ENCODE peak calls at places on chromosomes 13 and 19, in six cellular contexts. One of them, this sample, is unnamed. For H3K4me1, the result is how much of the 10 kb centered on the place peaks cover.

GRCh38 chr19:22623841-22624221 is 10.3 kb upstream of the ZNF492 start:
- DNase-seq in pancreas: no peak
- DNase-seq in neural progenitor cell: no peak
- DNase-seq in BE2C: no peak
- DNase-seq in astrocyte: no peak
- DNase-seq in ovary: no peak
- DNase-seq in this sample: no peak

GRCh38 chr13:78256479-78256878 is 337.8 kb upstream of the EDNRB start:
- DNase-seq in pancreas: no peak
- DNase-seq in neural progenitor cell: no peak
- DNase-seq in BE2C: no peak
- DNase-seq in astrocyte: no peak
- DNase-seq in ovary: no peak
- DNase-seq in this sample: no peak

GRCh38 chr13:72983085-72983768 is 75.6 kb upstream of the KLF5 start:
- DNase-seq in pancreas: no peak
- DNase-seq in neural progenitor cell: no peak
- DNase-seq in BE2C: no peak
- DNase-seq in astrocyte: peak
- DNase-seq in ovary: peak
- DNase-seq in this sample: peak

GRCh38 chr19:13149628-13150186 is 468 bp downstream of the STX10 start:
- DNase-seq in pancreas: peak
- DNase-seq in neural progenitor cell: peak
- DNase-seq in BE2C: peak
- DNase-seq in astrocyte: peak
- DNase-seq in ovary: peak
- DNase-seq in this sample: peak

GRCh38 chr19:53659292-53659691 is 27.5 kb downstream of the DPRX start:
- DNase-seq in pancreas: peak
- DNase-seq in neural progenitor cell: peak
- DNase-seq in BE2C: no peak
- DNase-seq in astrocyte: no peak
- DNase-seq in ovary: no peak
- DNase-seq in this sample: no peak

GRCh38 chr13:33322474-33322827 is 36.9 kb upstream of the STARD13 start:
- DNase-seq in pancreas: no peak
- DNase-seq in neural progenitor cell: no peak
- DNase-seq in BE2C: no peak
- DNase-seq in astrocyte: no peak
- DNase-seq in ovary: peak
- DNase-seq in this sample: no peak

GRCh38 chr19:794989-795658 is 2.1 kb upstream of the PTBP1 start:
- DNase-seq in pancreas: peak
- DNase-seq in neural progenitor cell: no peak
- DNase-seq in BE2C: no peak
- DNase-seq in astrocyte: no peak
- DNase-seq in ovary: no peak
- DNase-seq in this sample: no peak

GRCh38 chr19:54554896-54555295 is 18.7 kb upstream of the LILRA2 start:
- DNase-seq in pancreas: no peak
- DNase-seq in neural progenitor cell: no peak
- DNase-seq in BE2C: no peak
- DNase-seq in astrocyte: no peak
- DNase-seq in ovary: no peak
- DNase-seq in this sample: no peak

GRCh38 chr13:30737511-30738342 is 2.4 kb downstream of the ALOX5AP start:
- DNase-seq in pancreas: no peak
- DNase-seq in neural progenitor cell: no peak
- DNase-seq in BE2C: no peak
- DNase-seq in astrocyte: no peak
- DNase-seq in ovary: no peak
- DNase-seq in this sample: no peak

GRCh38 chr13:100604909-100605308 is 16.3 kb upstream of the GGACT start:
- DNase-seq in pancreas: no peak
- DNase-seq in neural progenitor cell: no peak
- DNase-seq in BE2C: no peak
- DNase-seq in astrocyte: no peak
- DNase-seq in ovary: no peak
- DNase-seq in this sample: no peak

DNA sequence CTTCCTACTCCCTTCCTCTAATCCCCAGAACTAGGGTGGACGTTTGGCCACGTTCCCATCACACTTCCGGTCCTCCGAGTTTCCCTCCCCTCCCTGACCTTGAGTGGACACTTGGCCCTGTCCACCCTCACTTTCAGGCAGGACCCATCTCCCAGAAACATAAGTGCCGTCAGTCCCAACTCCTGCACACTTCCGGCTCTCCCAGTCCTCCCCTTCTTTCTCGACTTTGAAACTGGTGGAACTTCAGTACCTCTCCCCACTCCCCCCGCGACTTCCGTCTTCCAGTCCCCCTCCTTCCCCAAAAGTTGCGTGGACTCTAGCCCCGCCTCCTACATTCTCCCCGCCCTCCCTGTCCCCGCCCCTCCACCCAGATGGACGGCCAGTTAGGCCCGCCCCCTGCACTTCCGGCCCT is 278 bp upstream of the ZNF274 start:
- DNase-seq in pancreas: no peak
- DNase-seq in neural progenitor cell: no peak
- DNase-seq in BE2C: no peak
- DNase-seq in astrocyte: no peak
- DNase-seq in ovary: no peak
- DNase-seq in this sample: no peak
- H3K4me3 ChIP-seq in pancreas: no peak
- H3K4me3 ChIP-seq in neural progenitor cell: peak
- H3K4me3 ChIP-seq in BE2C: peak
- H3K4me3 ChIP-seq in astrocyte: peak
- H3K4me3 ChIP-seq in ovary: peak
- H3K4me3 ChIP-seq in this sample: peak

GRCh38 chr13:90447735-90448103 is 899.8 kb upstream of the MIR17HG start:
- DNase-seq in pancreas: no peak
- DNase-seq in neural progenitor cell: peak
- DNase-seq in BE2C: no peak
- DNase-seq in astrocyte: peak
- DNase-seq in ovary: no peak
- DNase-seq in this sample: no peak

GRCh38 chr13:90447034-90447734 is 900.3 kb upstream of the MIR17HG start:
- DNase-seq in pancreas: no peak
- DNase-seq in neural progenitor cell: no peak
- DNase-seq in BE2C: no peak
- DNase-seq in astrocyte: no peak
- DNase-seq in ovary: no peak
- DNase-seq in this sample: no peak

GRCh38 chr13:90445179-90445578 is 902.3 kb upstream of the MIR17HG start:
- DNase-seq in pancreas: no peak
- DNase-seq in neural progenitor cell: peak
- DNase-seq in BE2C: no peak
- DNase-seq in astrocyte: peak
- DNase-seq in ovary: no peak
- DNase-seq in this sample: no peak

GRCh38 chr13:90443268-90443667 is 904.2 kb upstream of the MIR17HG start:
- DNase-seq in pancreas: no peak
- DNase-seq in neural progenitor cell: no peak
- DNase-seq in BE2C: no peak
- DNase-seq in astrocyte: peak
- DNase-seq in ovary: no peak
- DNase-seq in this sample: no peak

DNA sequence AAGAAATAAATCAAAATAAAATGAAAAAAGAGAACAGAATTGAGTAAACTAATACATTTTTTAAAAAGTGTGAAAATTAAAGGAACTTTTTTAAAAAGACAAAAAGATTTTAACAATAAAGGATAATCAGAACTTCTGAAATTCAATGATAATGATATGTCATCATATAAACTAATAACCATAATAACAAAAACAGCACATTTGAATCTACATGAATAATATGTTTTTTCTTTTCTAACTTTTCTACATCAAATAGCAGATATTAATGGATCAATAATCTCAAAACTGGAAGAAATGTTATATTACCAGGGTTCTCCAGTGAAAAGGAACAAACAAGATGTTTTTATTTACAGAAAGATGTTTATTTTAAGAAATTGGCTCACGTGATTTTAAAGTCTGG is 903.3 kb upstream of the MIR17HG start:
- DNase-seq in pancreas: no peak
- DNase-seq in neural progenitor cell: no peak
- DNase-seq in BE2C: no peak
- DNase-seq in astrocyte: no peak
- DNase-seq in ovary: no peak
- DNase-seq in this sample: no peak
- H3K4me1 ChIP-seq in pancreas: under half
- H3K4me1 ChIP-seq in neural progenitor cell: under half
- H3K4me1 ChIP-seq in BE2C: under half
- H3K4me1 ChIP-seq in astrocyte: under half
- H3K4me1 ChIP-seq in ovary: under half
- H3K4me1 ChIP-seq in this sample: under half

GRCh38 chr13:51801631-51802099 is 2.3 kb downstream of the DHRS12 start:
- DNase-seq in pancreas: peak
- DNase-seq in neural progenitor cell: peak
- DNase-seq in BE2C: no peak
- DNase-seq in astrocyte: no peak
- DNase-seq in ovary: peak
- DNase-seq in this sample: peak
- TF ChIP-seq CTCF in pancreas: no peak
- TF ChIP-seq CTCF in neural progenitor cell: no peak
- TF ChIP-seq CTCF in BE2C: no peak
- TF ChIP-seq CTCF in astrocyte: no peak
- TF ChIP-seq CTCF in ovary: no peak
- TF ChIP-seq CTCF in this sample: no peak

DNA sequence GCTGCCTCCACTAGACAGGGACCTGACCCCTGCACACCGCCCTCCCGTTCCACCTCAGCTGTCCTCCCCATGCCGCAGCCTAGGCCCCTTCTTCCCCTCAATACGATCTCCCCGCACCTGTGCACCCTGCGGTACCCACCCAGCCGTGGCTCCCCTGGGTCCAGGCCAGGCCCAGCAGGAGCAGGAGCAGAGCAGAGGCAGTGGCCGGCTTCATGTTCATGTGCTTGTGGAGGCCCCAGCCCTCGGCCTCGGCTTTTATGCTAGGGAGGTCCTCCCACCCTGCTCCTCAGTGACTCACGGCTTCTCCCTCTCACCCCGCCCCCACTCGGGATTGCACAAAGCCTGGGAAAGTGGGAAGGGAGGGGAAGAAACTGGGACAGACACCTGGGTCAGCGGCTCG is 11.4 kb upstream of the KRTDAP start:
- DNase-seq in pancreas: no peak
- DNase-seq in neural progenitor cell: no peak
- DNase-seq in BE2C: no peak
- DNase-seq in astrocyte: no peak
- DNase-seq in ovary: peak
- DNase-seq in this sample: no peak
- H3K4me3 ChIP-seq in pancreas: no peak
- H3K4me3 ChIP-seq in neural progenitor cell: no peak
- H3K4me3 ChIP-seq in BE2C: no peak
- H3K4me3 ChIP-seq in astrocyte: no peak
- H3K4me3 ChIP-seq in ovary: no peak
- H3K4me3 ChIP-seq in this sample: no peak

DNA sequence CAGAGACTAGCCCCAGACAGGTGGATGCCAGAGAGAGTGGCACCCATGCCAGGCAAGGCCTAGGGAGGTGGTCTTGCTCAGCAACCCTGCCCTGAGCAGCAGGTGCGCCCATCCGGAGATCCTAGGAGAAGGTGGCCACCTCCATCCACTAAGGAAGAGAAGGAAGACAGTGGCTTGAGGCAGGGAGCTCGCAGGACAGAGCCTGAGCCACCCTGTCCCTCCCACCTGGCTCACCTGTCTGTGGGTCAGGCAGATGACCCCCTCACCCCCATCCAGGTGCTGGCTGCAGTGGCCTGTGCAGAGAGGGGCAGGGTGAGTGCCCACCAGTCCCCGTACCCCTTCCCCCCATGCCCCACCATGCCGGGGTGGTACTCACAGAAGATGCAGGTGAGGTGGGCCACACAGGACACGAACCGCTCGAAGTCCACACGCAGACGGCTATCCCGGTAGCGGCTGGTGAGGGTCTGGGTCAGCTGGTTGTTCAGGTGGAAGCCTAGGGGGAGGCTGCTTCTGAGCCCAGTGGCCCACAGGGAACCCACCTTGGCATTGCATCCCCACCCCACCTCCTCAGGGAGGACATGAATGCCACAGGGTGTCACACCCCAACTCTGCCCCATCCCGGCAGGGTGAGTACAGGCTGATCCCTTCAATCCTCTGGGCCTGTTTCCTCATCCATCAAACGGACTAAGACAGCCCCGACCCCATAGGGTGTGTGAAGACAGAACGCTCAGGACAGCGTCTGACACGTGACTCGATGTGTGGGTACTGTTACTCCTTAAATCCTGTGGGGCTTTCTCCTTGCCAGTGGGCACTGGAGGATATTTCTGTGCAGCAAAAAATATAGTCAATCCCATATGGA is 13.3 kb downstream of the CAPN12 start:
- DNase-seq in pancreas: peak
- DNase-seq in neural progenitor cell: no peak
- DNase-seq in BE2C: no peak
- DNase-seq in astrocyte: no peak
- DNase-seq in ovary: peak
- DNase-seq in this sample: no peak
- H3K4me1 ChIP-seq in pancreas: under half
- H3K4me1 ChIP-seq in neural progenitor cell: under half
- H3K4me1 ChIP-seq in BE2C: under half
- H3K4me1 ChIP-seq in astrocyte: under half
- H3K4me1 ChIP-seq in ovary: under half
- H3K4me1 ChIP-seq in this sample: under half

GRCh38 chr13:49554387-49554786 is 31.0 kb downstream of the RCBTB1 start:
- DNase-seq in pancreas: no peak
- DNase-seq in neural progenitor cell: no peak
- DNase-seq in BE2C: no peak
- DNase-seq in astrocyte: no peak
- DNase-seq in ovary: no peak
- DNase-seq in this sample: no peak
- TF ChIP-seq CTCF in pancreas: no peak
- TF ChIP-seq CTCF in neural progenitor cell: no peak
- TF ChIP-seq CTCF in BE2C: peak
- TF ChIP-seq CTCF in astrocyte: no peak
- TF ChIP-seq CTCF in ovary: no peak
- TF ChIP-seq CTCF in this sample: no peak

GRCh38 chr19:11421607-11422098 is 2.5 kb upstream of the RGL3 start:
- DNase-seq in pancreas: no peak
- DNase-seq in neural progenitor cell: peak
- DNase-seq in BE2C: peak
- DNase-seq in astrocyte: no peak
- DNase-seq in ovary: no peak
- DNase-seq in this sample: peak

GRCh38 chr19:11423164-11423803 is 4.2 kb upstream of the RGL3 start:
- DNase-seq in pancreas: no peak
- DNase-seq in neural progenitor cell: no peak
- DNase-seq in BE2C: no peak
- DNase-seq in astrocyte: no peak
- DNase-seq in ovary: no peak
- DNase-seq in this sample: no peak

GRCh38 chr19:11420429-11420893 is 1.3 kb upstream of the RGL3 start:
- DNase-seq in pancreas: no peak
- DNase-seq in neural progenitor cell: peak
- DNase-seq in BE2C: no peak
- DNase-seq in astrocyte: no peak
- DNase-seq in ovary: peak
- DNase-seq in this sample: no peak

GRCh38 chr19:11422163-11423068 is 3.3 kb upstream of the RGL3 start:
- DNase-seq in pancreas: peak
- DNase-seq in neural progenitor cell: peak
- DNase-seq in BE2C: no peak
- DNase-seq in astrocyte: no peak
- DNase-seq in ovary: peak
- DNase-seq in this sample: peak

GRCh38 chr19:11420894-11421606 is 1.9 kb upstream of the RGL3 start:
- DNase-seq in pancreas: no peak
- DNase-seq in neural progenitor cell: peak
- DNase-seq in BE2C: no peak
- DNase-seq in astrocyte: no peak
- DNase-seq in ovary: no peak
- DNase-seq in this sample: no peak
- H3K4me3 ChIP-seq in pancreas: no peak
- H3K4me3 ChIP-seq in neural progenitor cell: peak
- H3K4me3 ChIP-seq in BE2C: peak
- H3K4me3 ChIP-seq in astrocyte: no peak
- H3K4me3 ChIP-seq in ovary: peak
- H3K4me3 ChIP-seq in this sample: no peak

This sample was measured in lung.